ENCODE peak calls at places on chromosomes 4 and X, in four cellular contexts. U, K, J and T are unnamed samples.

GRCh38 chr4:154390324-154390723 is 101.3 kb downstream of the DCHS2 start:
- DNase-seq in U (no peak), K (no peak), J (no peak), T (no peak)

GRCh38 chrX:136209016-136209738 is 42.0 kb downstream of the MAP7D3 start:
- DNase-seq in U (peak; percentile 6), K (peak; percentile 41), J (no peak), T (no peak)

GRCh38 chrX:7372843-7373525 is 225.0 kb upstream of the PUDP start:
- DNase-seq in U (no peak), K (no peak), J (no peak), T (no peak)

GRCh38 chrX:39816871-39817731 is 280.7 kb downstream of the BCOR start:
- DNase-seq in U (no peak), K (peak; percentile 27), J (no peak), T (no peak)

GRCh38 chr4:128579454-128579853 is 230.0 kb upstream of the JADE1 start:
- DNase-seq in U (no peak), K (no peak), J (no peak), T (no peak)

GRCh38 chrX:20244936-20245335 is 21.8 kb downstream of the RPS6KA3 start:
- DNase-seq in U (no peak), K (no peak), J (no peak), T (no peak)

GRCh38 chr4:101345596-101346311 is 1.6 kb downstream of the PPP3CA start:
- DNase-seq in U (peak; percentile 42), K (peak; percentile 53), J (no peak), T (no peak)

GRCh38 chr4:65546882-65547281 is 123.4 kb downstream of the EPHA5 start:
- DNase-seq in U (no peak), K (no peak), J (no peak), T (no peak)

GRCh38 chr4:179695175-179695574 is 2252.9 kb upstream of the AGA start:
- DNase-seq in U (no peak), K (no peak), J (peak; percentile 5), T (no peak)

GRCh38 chr4:24771241-24771640 is 24.1 kb upstream of the SOD3 start:
- DNase-seq in U (no peak), K (no peak), J (no peak), T (no peak)

GRCh38 chr4:74320559-74321118 is 12.4 kb downstream of the EPGN start:
- DNase-seq in U (no peak), K (peak; percentile 68), J (peak; percentile 32), T (peak; percentile 26)

GRCh38 chr4:158259955-158260575 is 49.8 kb downstream of the TMEM144 start:
- DNase-seq in U (no peak), K (no peak), J (no peak), T (peak; percentile 15)

GRCh38 chrX:115030635-115031034 is 13.2 kb upstream of the IL13RA2 start:
- DNase-seq in U (no peak), K (no peak), J (no peak), T (no peak)

GRCh38 chrX:139112432-139112831 is 400.9 kb upstream of the FGF13 start:
- DNase-seq in U (no peak), K (no peak), J (no peak), T (no peak)

GRCh38 chrX:74420194-74421035 is 878 bp upstream of the SLC16A2 start:
- DNase-seq in U (peak; percentile 50), K (peak; percentile 63), J (no peak), T (no peak)

GRCh38 chr4:148054275-148054674 is 322.4 kb downstream of the ARHGAP10 start:
- DNase-seq in U (no peak), K (no peak), J (peak; percentile 21), T (no peak)

GRCh38 chrX:142089193-142089592 is 115.9 kb downstream of the MAGEC2 start:
- DNase-seq in U (no peak), K (peak; percentile 6), J (no peak), T (no peak)

GRCh38 chr4:2745516-2745915 is 10.6 kb downstream of the TNIP2 start:
- DNase-seq in U (no peak), K (no peak), J (no peak), T (no peak)

GRCh38 chrX:68895339-68896250 is 66.8 kb downstream of the EFNB1 start:
- DNase-seq in U (no peak), K (no peak), J (no peak), T (no peak)

GRCh38 chr4:101348367-101348827 is 1.1 kb upstream of the PPP3CA start:
- DNase-seq in U (peak; percentile 43), K (no peak), J (no peak), T (no peak)

GRCh38 chr4:113468165-113469022 is 293.1 kb downstream of the CAMK2D start:
- DNase-seq in U (peak; percentile 10), K (peak; percentile 43), J (peak; percentile 95), T (peak; percentile 96)

GRCh38 chr4:14168919-14169318 is 541.4 kb upstream of the BOD1L1 start:
- DNase-seq in U (no peak), K (no peak), J (peak; percentile 77), T (peak; percentile 29)

GRCh38 chrX:31608651-31609050 is 536.8 kb upstream of the FTHL17 start:
- DNase-seq in U (no peak), K (no peak), J (no peak), T (no peak)

GRCh38 chr4:72602396-72602795 is 33.4 kb upstream of the ADAMTS3 start:
- DNase-seq in U (no peak), K (no peak), J (no peak), T (no peak)

GRCh38 chr4:7857238-7857701 is 82.4 kb downstream of the AFAP1 start:
- DNase-seq in U (no peak), K (no peak), J (no peak), T (no peak)

GRCh38 chr4:103482471-103482870 is 237.3 kb downstream of the TACR3 start:
- DNase-seq in U (no peak), K (no peak), J (no peak), T (no peak)

GRCh38 chrX:103811858-103812257 is 20.2 kb downstream of the RAB9B start:
- DNase-seq in U (no peak), K (no peak), J (no peak), T (no peak)

GRCh38 chr4:129109965-129110824 is 14.2 kb downstream of the C4orf33 start:
- DNase-seq in U (no peak), K (no peak), J (no peak), T (no peak)

GRCh38 chr4:81040175-81040659 is 9.7 kb downstream of the BMP3 start:
- DNase-seq in U (no peak), K (peak; percentile 29), J (peak; percentile 20), T (no peak)

GRCh38 chr4:183987529-183987946 is 82.4 kb downstream of the STOX2 start:
- DNase-seq in U (peak; percentile 44), K (peak; percentile 62), J (no peak), T (peak; percentile 9)

GRCh38 chr4:95106408-95106928 is 348.7 kb downstream of the BMPR1B start:
- DNase-seq in U (no peak), K (no peak), J (no peak), T (no peak)

GRCh38 chr4:7938513-7939376 is 916 bp downstream of the AFAP1 start:
- DNase-seq in U (no peak), K (peak; percentile 60), J (no peak), T (no peak)

GRCh38 chr4:184929476-184929875 is 88.8 kb upstream of the HELT start:
- DNase-seq in U (no peak), K (no peak), J (no peak), T (no peak)

GRCh38 chrX:13689519-13690211 is 737 bp downstream of the RAB9A start:
- DNase-seq in U (no peak), K (no peak), J (no peak), T (no peak)

GRCh38 chr4:2092653-2093000 is 33.5 kb downstream of the NAT8L start:
- DNase-seq in U (no peak), K (no peak), J (no peak), T (no peak)

GRCh38 chrX:73817381-73818199 is 254.6 kb downstream of the CHIC1 start:
- DNase-seq in U (no peak), K (no peak), J (no peak), T (no peak)

GRCh38 chr4:105186701-105187158 is 40.1 kb downstream of the TET2 start:
- DNase-seq in U (no peak), K (no peak), J (no peak), T (no peak)

GRCh38 chr4:113090954-113091353 is 41.5 kb downstream of the ANK2 start:
- DNase-seq in U (no peak), K (no peak), J (no peak), T (no peak)

GRCh38 chrX:30067677-30068076 is 147.7 kb upstream of the MAGEB2 start:
- DNase-seq in U (no peak), K (no peak), J (no peak), T (no peak)